ENCODE peak calls at places on chromosomes 7 and 10, in nine cellular contexts. O, Z, J, B, A, U, C, N and Q are unnamed samples.

GRCh38 chr10:63010203-63010602 is 122.9 kb upstream of the NRBF2 start:
- DNase-seq in O (no peak), Z (no peak), J (no peak), B (no peak), A (no peak), U (no peak), C (no peak), N (no peak), Q (no peak)

GRCh38 chr7:29408841-29409243 is 154.8 kb upstream of the PRR15 start:
- DNase-seq in O (no peak), Z (peak), J (peak), B (peak), A (peak), U (peak), C (peak), N (peak), Q (no peak)

GRCh38 chr10:34480345-34480744 is 334.8 kb downstream of the PARD3 start:
- DNase-seq in O (no peak), Z (no peak), J (no peak), B (no peak), A (no peak), U (no peak), C (no peak), N (no peak), Q (no peak)

GRCh38 chr7:109136893-109137292 is 567.2 kb downstream of the DNAJB9 start:
- DNase-seq in O (no peak), Z (no peak), J (no peak), B (no peak), A (no peak), U (no peak), C (no peak), N (no peak), Q (no peak)

GRCh38 chr7:33760834-33761233 is 144.5 kb upstream of the BMPER start:
- DNase-seq in O (no peak), Z (no peak), J (no peak), B (no peak), A (no peak), U (no peak), C (no peak), N (no peak), Q (no peak)

GRCh38 chr7:141549582-141549981 is 1.6 kb upstream of the AGK start:
- DNase-seq in O (no peak), Z (no peak), J (no peak), B (no peak), A (no peak), U (no peak), C (no peak), N (no peak), Q (no peak)

GRCh38 chr7:73382938-73383503 is 50.6 kb upstream of the FZD9 start:
- DNase-seq in O (no peak), Z (no peak), J (no peak), B (no peak), A (no peak), U (no peak), C (no peak), N (no peak), Q (no peak)

GRCh38 chr10:98898987-98899386 is 336.7 kb downstream of the HPSE2 start:
- DNase-seq in O (no peak), Z (no peak), J (no peak), B (no peak), A (no peak), U (no peak), C (no peak), N (no peak), Q (no peak)